ENCODE peak calls at places on chromosome 20, in nine cellular contexts. U, E, O, Z, R, F, H, C and W are unnamed samples.

GRCh38 chr20:39861381-39861780 is 827.7 kb downstream of the MAFB start:
- DNase-seq in U (peak; percentile 15), E (no peak), O (no peak), Z (no peak), R (no peak), F (no peak), H (no peak), C (no peak), W (no peak)

GRCh38 chr20:50678213-50678898 is 13.0 kb downstream of the RIPOR3 start:
- DNase-seq in U (peak; percentile 51), E (no peak), O (peak; percentile 33), Z (no peak), R (no peak), F (no peak), H (no peak), C (no peak), W (no peak)

GRCh38 chr20:3121271-3121911 is 36.9 kb upstream of the AVP start:
- DNase-seq in U (no peak), E (no peak), O (peak; percentile 8), Z (no peak), R (no peak), F (no peak), H (no peak), C (no peak), W (no peak)

GRCh38 chr20:11849270-11849920 is 68.3 kb upstream of the BTBD3 start:
- DNase-seq in U (no peak), E (no peak), O (no peak), Z (no peak), R (no peak), F (no peak), H (no peak), C (no peak), W (no peak)

GRCh38 chr20:32960849-32961731 is 43.1 kb downstream of the SUN5 start:
- DNase-seq in U (peak; percentile 3), E (no peak), O (no peak), Z (no peak), R (no peak), F (no peak), H (peak; percentile 9), C (peak; percentile 41), W (no peak)

GRCh38 chr20:49685161-49685601 is 28.5 kb downstream of the B4GALT5 start:
- DNase-seq in U (no peak), E (no peak), O (no peak), Z (no peak), R (no peak), F (no peak), H (no peak), C (no peak), W (no peak)

GRCh38 chr20:47815416-47815806 is 30.1 kb upstream of the SULF2 start:
- DNase-seq in U (no peak), E (no peak), O (no peak), Z (no peak), R (no peak), F (no peak), H (no peak), C (no peak), W (no peak)

GRCh38 chr20:45020236-45020886 is 54.0 kb downstream of the STK4 start:
- DNase-seq in U (peak; percentile 40), E (no peak), O (no peak), Z (peak; percentile 24), R (no peak), F (no peak), H (no peak), C (no peak), W (no peak)

GRCh38 chr20:35008411-35009342 is 53.0 kb downstream of the MYH7B start:
- DNase-seq in U (no peak), E (no peak), O (peak; percentile 96), Z (no peak), R (no peak), F (no peak), H (no peak), C (no peak), W (no peak)

GRCh38 chr20:58718729-58719128 is 26.1 kb downstream of the NPEPL1 start:
- DNase-seq in U (peak; percentile 1), E (peak; percentile 26), O (peak; percentile 7), Z (no peak), R (no peak), F (no peak), H (peak; percentile 15), C (no peak), W (no peak)

GRCh38 chr20:8930691-8931090 is 138.2 kb upstream of the PLCB4 start:
- DNase-seq in U (no peak), E (no peak), O (no peak), Z (no peak), R (no peak), F (no peak), H (no peak), C (no peak), W (no peak)

GRCh38 chr20:38170914-38171300 is 5.8 kb upstream of the TGM2 start:
- DNase-seq in U (no peak), E (no peak), O (no peak), Z (no peak), R (no peak), F (no peak), H (no peak), C (no peak), W (no peak)

GRCh38 chr20:52483382-52483781 is 291.8 kb upstream of the ZFP64 start:
- DNase-seq in U (no peak), E (no peak), O (no peak), Z (no peak), R (no peak), F (no peak), H (no peak), C (no peak), W (no peak)

GRCh38 chr20:50110141-50111047 is 2.6 kb downstream of the UBE2V1 start:
- DNase-seq in U (peak; percentile 68), E (peak; percentile 92), O (no peak), Z (no peak), R (peak; percentile 38), F (no peak), H (peak; percentile 59), C (peak; percentile 84), W (no peak)

GRCh38 chr20:16778159-16778558 is 30.0 kb downstream of the OTOR start:
- DNase-seq in U (no peak), E (no peak), O (no peak), Z (no peak), R (no peak), F (no peak), H (no peak), C (no peak), W (no peak)

GRCh38 chr20:6959900-6960312 is 192.4 kb downstream of the BMP2 start:
- DNase-seq in U (peak; percentile 51), E (no peak), O (no peak), Z (no peak), R (no peak), F (no peak), H (no peak), C (no peak), W (no peak)

GRCh38 chr20:63577317-63577894 is 3.4 kb upstream of the HELZ2 start:
- DNase-seq in U (no peak), E (no peak), O (no peak), Z (no peak), R (no peak), F (no peak), H (no peak), C (no peak), W (no peak)

GRCh38 chr20:50277460-50278376 is 87.1 kb downstream of the CEBPB start:
- DNase-seq in U (no peak), E (no peak), O (no peak), Z (no peak), R (no peak), F (no peak), H (no peak), C (no peak), W (no peak)

GRCh38 chr20:3783068-3783489 is 1.8 kb upstream of the SPEF1 start:
- DNase-seq in U (no peak), E (no peak), O (no peak), Z (no peak), R (no peak), F (no peak), H (no peak), C (no peak), W (no peak)

GRCh38 chr20:63217706-63218105 is 1.8 kb upstream of the YTHDF1 start:
- DNase-seq in U (no peak), E (no peak), O (no peak), Z (no peak), R (no peak), F (no peak), H (no peak), C (no peak), W (no peak)

GRCh38 chr20:745683-746301 is 22.5 kb downstream of the SLC52A3 start:
- DNase-seq in U (no peak), E (no peak), O (no peak), Z (no peak), R (no peak), F (no peak), H (no peak), C (no peak), W (no peak)

GRCh38 chr20:13142143-13142542 is 78.9 kb upstream of the ISM1 start:
- DNase-seq in U (no peak), E (no peak), O (no peak), Z (no peak), R (no peak), F (no peak), H (no peak), C (no peak), W (no peak)

GRCh38 chr20:19621072-19621471 is 137.0 kb upstream of the RIN2 start:
- DNase-seq in U (no peak), E (no peak), O (no peak), Z (no peak), R (no peak), F (no peak), H (no peak), C (no peak), W (no peak)

GRCh38 chr20:58218665-58219341 is 9.7 kb downstream of the ANKRD60 start:
- DNase-seq in U (no peak), E (no peak), O (no peak), Z (no peak), R (no peak), F (no peak), H (no peak), C (no peak), W (no peak)

GRCh38 chr20:57587989-57588377 is 27.1 kb downstream of the PCK1 start:
- DNase-seq in U (no peak), E (no peak), O (no peak), Z (no peak), R (no peak), F (no peak), H (no peak), C (no peak), W (no peak)

GRCh38 chr20:63096681-63097335 is 90.0 kb upstream of the BHLHE23 start:
- DNase-seq in U (no peak), E (no peak), O (no peak), Z (no peak), R (no peak), F (peak; percentile 0), H (no peak), C (no peak), W (no peak)

GRCh38 chr20:25248501-25249172 is 752 bp downstream of the PYGB start:
- DNase-seq in U (peak; percentile 59), E (no peak), O (peak; percentile 53), Z (peak; percentile 60), R (no peak), F (peak; percentile 58), H (peak; percentile 65), C (no peak), W (no peak)

GRCh38 chr20:47233333-47234188 is 122.9 kb downstream of the ZMYND8 start:
- DNase-seq in U (no peak), E (no peak), O (no peak), Z (no peak), R (no peak), F (no peak), H (no peak), C (no peak), W (no peak)

GRCh38 chr20:32607324-32607723 is 22.2 kb upstream of the NOL4L start:
- DNase-seq in U (no peak), E (no peak), O (no peak), Z (no peak), R (no peak), F (no peak), H (peak; percentile 37), C (no peak), W (no peak)

GRCh38 chr20:1317545-1318255 is 11.2 kb downstream of the SDCBP2 start:
- DNase-seq in U (no peak), E (no peak), O (no peak), Z (no peak), R (no peak), F (no peak), H (no peak), C (no peak), W (no peak)

GRCh38 chr20:42435230-42435629 is 754.5 kb downstream of the PTPRT start:
- DNase-seq in U (no peak), E (no peak), O (no peak), Z (no peak), R (no peak), F (no peak), H (peak; percentile 17), C (no peak), W (no peak)